ENCODE peak calls at places on chromosomes 12 and 14, in four cellular contexts. S is stimulated activated CD4-positive, alpha-beta T cell treated with anti-CD3 and anti-CD28 coated beads, Interleukin-2, amount 100 ng/mL, for 24 hours; P is mesothelial cell of epicardium; V is iPS-NIHi11. Z is an unnamed sample.

GRCh38 chr14:62156052-62156451 is 393.8 kb downstream of the SNAPC1 start:
- DNase-seq in S (no peak), P (no peak), V (no peak), Z (no peak)

GRCh38 chr12:46402451-46402850 is 29.9 kb upstream of the SLC38A2 start:
- DNase-seq in S (no peak), P (no peak), V (no peak), Z (no peak)

GRCh38 chr12:131830335-131831020 is 2.3 kb downstream of the MMP17 start:
- DNase-seq in S (peak; percentile 53), P (peak; percentile 77), V (peak; percentile 79), Z (peak; percentile 22)

GRCh38 chr12:68538722-68539614 is 71.7 kb upstream of the RAP1B start:
- DNase-seq in S (peak; percentile 34), P (no peak), V (peak; percentile 69), Z (peak; percentile 62)

GRCh38 chr12:102459314-102459713 is 21.0 kb downstream of the IGF1 start:
- DNase-seq in S (no peak), P (no peak), V (no peak), Z (no peak)

GRCh38 chr12:53560386-53560785 is 53.1 kb upstream of the NPFF start:
- DNase-seq in S (no peak), P (no peak), V (no peak), Z (no peak)

GRCh38 chr12:39329015-39329414 is 113.9 kb downstream of the KIF21A start:
- DNase-seq in S (no peak), P (no peak), V (no peak), Z (no peak)

GRCh38 chr12:127271776-127272175 is 995.2 kb upstream of the TMEM132C start:
- DNase-seq in S (no peak), P (no peak), V (no peak), Z (no peak)

GRCh38 chr14:69326611-69327010 is 66.7 kb downstream of the GALNT16 start:
- DNase-seq in S (no peak), P (no peak), V (no peak), Z (no peak)

GRCh38 chr12:121753844-121754264 is 39.6 kb downstream of the RHOF start:
- DNase-seq in S (no peak), P (no peak), V (no peak), Z (no peak)

GRCh38 chr12:74641262-74641661 is 103.6 kb downstream of the ATXN7L3B start:
- DNase-seq in S (no peak), P (no peak), V (no peak), Z (no peak)

GRCh38 chr12:91978143-91978542 is 167.5 kb downstream of the BTG1 start:
- DNase-seq in S (no peak), P (no peak), V (no peak), Z (no peak)

GRCh38 chr12:65956056-65956738 is 131.9 kb downstream of the HMGA2 start:
- DNase-seq in S (no peak), P (no peak), V (no peak), Z (no peak)